ENCODE peak calls at places on chromosomes 11 and 22, in five cellular contexts. F is mammary epithelial cell; U is keratinocyte; J is CD4-positive, alpha-beta T cell; X is H9. M is an unnamed sample.
A peak's percentile ranks its signal among the peaks of the same experiment; 100 is the strongest.

GRCh38 chr11:68655406-68655805 is 28.9 kb upstream of the GAL start:
- DNase-seq in F (no peak), U (no peak), J (no peak), X (no peak), M (no peak)

GRCh38 chr11:93013646-93014045 is 44.2 kb downstream of the MTNR1B start:
- DNase-seq in F (no peak), U (no peak), J (no peak), X (no peak), M (no peak)

GRCh38 chr11:113591122-113591521 is 115.0 kb downstream of the TMPRSS5 start:
- DNase-seq in F (no peak), U (no peak), J (no peak), X (no peak), M (no peak)

GRCh38 chr11:127059286-127060200 is 59.0 kb upstream of the KIRREL3 start:
- DNase-seq in F (no peak), U (no peak), J (no peak), X (no peak), M (no peak)

GRCh38 chr11:35549787-35550186 is 24.4 kb upstream of the PAMR1 start:
- DNase-seq in F (peak; percentile 91), U (peak; percentile 82), J (no peak), X (no peak), M (no peak)

GRCh38 chr11:118171274-118172062 is 5.0 kb downstream of the SCN2B start:
- DNase-seq in F (peak; percentile 37), U (no peak), J (peak; percentile 61), X (peak; percentile 83), M (peak; percentile 62)

GRCh38 chr11:100525197-100525596 is 161.9 kb upstream of the ARHGAP42 start:
- DNase-seq in F (no peak), U (no peak), J (no peak), X (no peak), M (no peak)

GRCh38 chr11:66326261-66327111 is 9.6 kb upstream of the CD248 start:
- DNase-seq in F (no peak), U (no peak), J (no peak), X (no peak), M (no peak)

GRCh38 chr11:61855939-61856730 is 28.0 kb downstream of the FADS2 start:
- DNase-seq in F (no peak), U (no peak), J (no peak), X (no peak), M (no peak)

GRCh38 chr11:12090061-12090572 is 20.3 kb upstream of the MICAL2 start:
- DNase-seq in F (peak; percentile 90), U (peak; percentile 98), J (no peak), X (no peak), M (peak; percentile 72)

GRCh38 chr11:47641585-47642098 is 717 bp downstream of the MTCH2 start:
- DNase-seq in F (peak; percentile 5), U (no peak), J (no peak), X (no peak), M (no peak)

GRCh38 chr11:47645500-47645899 is 3.1 kb upstream of the MTCH2 start:
- DNase-seq in F (no peak), U (no peak), J (no peak), X (no peak), M (no peak)

GRCh38 chr11:47646019-47646418 is 3.7 kb upstream of the MTCH2 start:
- DNase-seq in F (no peak), U (no peak), J (no peak), X (no peak), M (no peak)

GRCh38 chr11:47642099-47642855 is at the start of gene MTCH2:
- DNase-seq in F (peak; percentile 96), U (peak; percentile 82), J (peak; percentile 92), X (peak; percentile 96), M (peak; percentile 95)
- TF ChIP-seq CTCF in F (no peak), U (no peak), J (peak; percentile 6), X (peak; percentile 38), M (no peak)

DNA sequence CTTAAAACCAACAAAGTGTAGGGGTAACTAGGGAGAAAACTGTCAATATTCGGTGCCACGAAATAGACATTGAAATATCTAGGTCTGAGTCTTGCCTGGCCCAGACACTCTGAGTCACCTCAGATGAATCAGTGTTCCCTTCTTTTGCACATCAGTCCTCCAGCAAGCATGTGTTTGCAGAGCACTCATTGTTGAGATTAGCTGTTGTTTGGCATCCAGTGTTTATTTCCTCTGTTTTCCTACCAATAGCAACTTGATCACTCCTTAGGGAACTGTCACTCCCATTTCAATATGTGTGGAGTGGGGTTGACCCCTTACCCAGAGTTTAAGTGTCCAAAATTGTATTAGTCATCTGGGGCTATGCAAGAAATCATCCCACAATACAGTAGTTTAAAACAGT is 4.7 kb upstream of the ASCC2 start:
- DNase-seq in F (peak; percentile 90), U (peak; percentile 58), J (no peak), X (no peak), M (no peak)
- H3K27ac ChIP-seq in F (peak overlapping the region; percentile 91), U (peak overlapping the region; percentile 68), J (no peak overlapping the region), X (no peak overlapping the region), M (no peak overlapping the region)

GRCh38 chr11:45113807-45114206 is 32.6 kb upstream of the PRDM11 start:
- DNase-seq in F (no peak), U (no peak), J (no peak), X (no peak), M (no peak)

GRCh38 chr11:45107051-45107450 is 39.4 kb upstream of the PRDM11 start:
- DNase-seq in F (no peak), U (no peak), J (no peak), X (no peak), M (no peak)

GRCh38 chr11:45108070-45109064 is 38.1 kb upstream of the PRDM11 start:
- DNase-seq in F (no peak), U (no peak), J (no peak), X (no peak), M (no peak)

GRCh38 chr11:45109400-45109799 is 37.0 kb upstream of the PRDM11 start:
- DNase-seq in F (no peak), U (no peak), J (no peak), X (no peak), M (no peak)

GRCh38 chr11:45110562-45110961 is 35.9 kb upstream of the PRDM11 start:
- DNase-seq in F (peak; percentile 49), U (peak; percentile 65), J (no peak), X (peak; percentile 63), M (peak; percentile 47)
- TF ChIP-seq CTCF in F (peak; percentile 44), U (peak; percentile 65), J (peak; percentile 71), X (peak; percentile 84), M (peak; percentile 44)

DNA sequence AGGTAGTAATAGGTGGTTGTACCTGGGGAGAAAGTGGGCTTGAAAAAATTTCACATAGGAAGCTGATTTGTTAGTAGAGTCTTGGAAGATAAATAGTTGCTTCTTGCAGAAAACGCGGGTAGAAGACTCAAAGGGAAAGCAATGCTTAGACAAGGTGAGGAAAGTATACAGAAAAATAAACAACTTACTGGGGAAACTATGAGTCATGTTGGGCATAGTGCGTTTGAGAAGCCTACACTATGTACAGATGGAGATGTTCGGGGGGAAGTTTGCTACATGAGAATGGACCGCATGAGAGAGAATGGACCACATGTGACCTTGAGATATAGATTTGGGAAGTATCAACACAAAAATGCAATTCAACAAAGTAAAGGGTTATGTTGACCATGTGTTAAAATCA is 86.7 kb upstream of the DDI1 start:
- DNase-seq in F (no peak), U (no peak), J (no peak), X (no peak), M (no peak)
- H3K27ac ChIP-seq in F (no peak overlapping the region), U (no peak overlapping the region), J (no peak overlapping the region), X (no peak overlapping the region), M (no peak overlapping the region)